ENCODE peak calls at places on chromosome 3, in ten cellular contexts. X, G, B, R, Z, T, S, W, C and A are unnamed samples.
A peak's percentile ranks its signal among the peaks of the same experiment; 100 is the strongest.

GRCh38 chr3:187713504-187713903 is 11.1 kb upstream of the RTP2 start:
- DNase-seq in Z (no peak), S (no peak), X (no peak), G (no peak), R (no peak), C (no peak), B (no peak), T (no peak), W (peak; percentile 61), A (no peak)

GRCh38 chr3:114525278-114525677 is 231.4 kb downstream of the TIGIT start:
- DNase-seq in Z (no peak), S (no peak), T (no peak), C (no peak), W (no peak), X (no peak), R (no peak), B (no peak), G (no peak), A (no peak)

GRCh38 chr3:100973594-100973993 is 19.6 kb downstream of the ABI3BP start:
- DNase-seq in B (no peak), C (no peak), Z (no peak), X (no peak), W (no peak), R (no peak), S (no peak), T (no peak), G (no peak), A (no peak)

GRCh38 chr3:193240850-193241706 is at the start of gene PLAAT1:
- DNase-seq in W (no peak), C (peak; percentile 93), G (peak; percentile 14), B (peak; percentile 70), S (no peak), Z (no peak), T (no peak), R (peak; percentile 70), X (peak; percentile 61), A (peak; percentile 75)

GRCh38 chr3:39056151-39056550 is 4.3 kb downstream of the WDR48 start:
- DNase-seq in W (no peak), G (no peak), R (no peak), Z (no peak), C (no peak), T (no peak), S (no peak), X (no peak), B (no peak), A (no peak)

GRCh38 chr3:195580733-195581443 is 2.9 kb downstream of the APOD start:
- DNase-seq in W (no peak), T (no peak), B (no peak), C (no peak), G (no peak), Z (no peak), R (peak; percentile 42), S (no peak), X (no peak), A (no peak)

GRCh38 chr3:138362536-138362935 is 14.2 kb downstream of the MRAS start:
- DNase-seq in G (no peak), B (no peak), R (no peak), S (no peak), Z (no peak), C (no peak), X (no peak), T (no peak), W (peak; percentile 13), A (no peak)

GRCh38 chr3:25580534-25580933 is 84.2 kb downstream of the TOP2B start:
- DNase-seq in B (no peak), T (no peak), S (peak; percentile 55), R (no peak), X (no peak), Z (no peak), W (no peak), C (no peak), G (no peak), A (no peak)

GRCh38 chr3:178623666-178624255 is 87.5 kb downstream of the KCNMB2 start:
- DNase-seq in Z (no peak), W (no peak), R (peak; percentile 30), B (no peak), T (no peak), X (no peak), S (no peak), C (no peak), G (no peak), A (no peak)

GRCh38 chr3:117356296-117356695 is 646.7 kb downstream of the TUSC7 start:
- DNase-seq in C (no peak), B (no peak), R (no peak), G (no peak), S (no peak), W (no peak), Z (no peak), T (no peak), X (no peak), A (no peak)

GRCh38 chr3:43477600-43477999 is 144.2 kb downstream of the ANO10 start:
- DNase-seq in W (no peak), G (no peak), B (no peak), R (no peak), Z (no peak), S (no peak), X (peak; percentile 13), C (no peak), T (no peak), A (no peak)

DNA sequence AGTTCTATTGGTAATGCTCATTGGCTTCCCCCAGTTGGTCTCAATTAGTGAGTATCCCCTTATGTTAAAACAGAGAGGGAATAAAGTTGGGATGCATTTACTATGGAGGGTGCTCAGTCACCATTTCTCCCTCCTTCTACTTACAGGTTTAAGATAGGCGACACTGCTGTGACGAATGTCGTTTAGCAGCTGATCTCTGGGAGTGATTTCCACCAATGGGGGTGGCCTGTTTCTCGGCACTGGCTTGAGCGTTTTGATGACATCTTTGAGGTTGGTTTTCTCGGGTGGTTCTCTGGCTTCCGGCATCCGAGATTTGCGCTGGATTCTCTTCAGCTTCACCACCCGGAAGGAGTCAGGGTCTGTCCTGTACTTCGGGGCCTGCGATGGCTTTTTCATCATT is 3.8 kb downstream of the LMOD3 start:
- DNase-seq in B (no peak), Z (no peak), S (no peak), C (no peak), G (no peak), R (no peak), W (no peak), X (no peak), T (no peak), A (no peak)
- TF ChIP-seq POLR2A in B (no peak), Z (no peak), S (no peak), C (no peak), G (no peak), R (no peak), W (no peak), X (no peak), T (no peak), A (no peak)

GRCh38 chr3:97911459-97911858 is 60.8 kb downstream of the RIOX2 start:
- DNase-seq in X (no peak), S (no peak), G (no peak), T (no peak), R (no peak), B (no peak), C (no peak), Z (no peak), W (no peak), A (no peak)

GRCh38 chr3:97910931-97911351 is 61.3 kb downstream of the RIOX2 start:
- DNase-seq in B (no peak), C (no peak), G (no peak), W (no peak), X (no peak), T (peak; percentile 11), R (no peak), Z (no peak), S (no peak), A (no peak)

GRCh38 chr3:97916576-97916975 is 55.7 kb downstream of the RIOX2 start:
- DNase-seq in C (no peak), Z (no peak), T (no peak), R (no peak), B (no peak), X (no peak), G (no peak), W (no peak), S (no peak), A (no peak)

GRCh38 chr3:97917813-97918536 is 54.3 kb downstream of the RIOX2 start:
- DNase-seq in B (no peak), S (no peak), C (no peak), X (no peak), Z (no peak), T (no peak), R (no peak), G (no peak), W (peak; percentile 4), A (no peak)

GRCh38 chr3:97914390-97914789 is 57.8 kb downstream of the RIOX2 start:
- DNase-seq in W (no peak), S (no peak), G (no peak), X (no peak), C (no peak), R (no peak), Z (no peak), T (no peak), B (no peak), A (no peak)
- TF ChIP-seq EP300 in W (no peak), S (no peak), G (no peak), X (no peak), C (no peak), R (no peak), Z (no peak), T (no peak), B (no peak), A (no peak)

GRCh38 chr3:127013758-127014535 is 31.0 kb downstream of the PLXNA1 start:
- DNase-seq in G (no peak), C (no peak), S (no peak), Z (no peak), W (no peak), T (no peak), X (no peak), R (no peak), B (no peak), A (no peak)

GRCh38 chr3:127009531-127009930 is 26.6 kb downstream of the PLXNA1 start:
- DNase-seq in Z (no peak), T (no peak), X (no peak), G (no peak), C (no peak), B (no peak), S (no peak), W (no peak), R (no peak), A (no peak)

GRCh38 chr3:127012091-127012490 is 29.2 kb downstream of the PLXNA1 start:
- DNase-seq in Z (no peak), W (no peak), S (no peak), R (no peak), B (no peak), T (no peak), C (no peak), X (no peak), G (no peak), A (no peak)

GRCh38 chr3:127013196-127013595 is 30.3 kb downstream of the PLXNA1 start:
- DNase-seq in B (no peak), S (no peak), G (no peak), T (no peak), R (no peak), Z (no peak), X (no peak), W (no peak), C (no peak), A (no peak)

GRCh38 chr3:127011270-127011992 is 28.5 kb downstream of the PLXNA1 start:
- DNase-seq in S (no peak), G (no peak), T (no peak), W (no peak), B (no peak), Z (no peak), X (no peak), R (no peak), C (no peak), A (no peak)
- H3K27me3 ChIP-seq in S (no peaks in the 10 kb centered on the region), G (no peaks in the 10 kb centered on the region), T (no peaks in the 10 kb centered on the region), W (no peaks in the 10 kb centered on the region), B (no peaks in the 10 kb centered on the region), Z (no peaks in the 10 kb centered on the region), X (no peaks in the 10 kb centered on the region), R (no peaks in the 10 kb centered on the region), C (no peaks in the 10 kb centered on the region), A (no peaks in the 10 kb centered on the region)

GRCh38 chr3:172680684-172681083 is 30.2 kb downstream of the NCEH1 start:
- DNase-seq in T (no peak), C (no peak), Z (no peak), S (peak; percentile 70), B (no peak), W (no peak), X (no peak), R (no peak), G (no peak), A (no peak)
- TF ChIP-seq POLR2A in T (no peak), C (no peak), Z (no peak), S (no peak), B (no peak), W (no peak), X (no peak), R (no peak), G (no peak), A (no peak)